ENCODE peak calls at places on chromosomes 7 and 10, in nine cellular contexts. Y is GM12865, J is thyroid gland, O is hepatocyte, M is left ventricle myocardium inferior, L is A549, I is endothelial cell of umbilical vein, R is cardiac muscle cell, C is neural progenitor cell. D is an unnamed sample.

GRCh38 chr7:13042605-13043236 is 355.3 kb downstream of the ARL4A start:
- DNase-seq in M (no peak), L (peak), R (no peak), J (no peak), O (peak), C (no peak), I (no peak), Y (no peak), D (no peak)

GRCh38 chr7:2614646-2615330 is 17.0 kb upstream of the TTYH3 start:
- DNase-seq in L (no peak), R (no peak), J (peak), Y (no peak), O (no peak), M (no peak), I (no peak), C (no peak), D (no peak)

GRCh38 chr10:1050145-1050544 is 1.2 kb upstream of the IDI1 start:
- DNase-seq in Y (peak), C (peak), M (no peak), J (no peak), I (peak), R (peak), L (no peak), O (peak), D (no peak)

GRCh38 chr7:148535227-148535626 is 55.3 kb upstream of the C7orf33 start:
- DNase-seq in I (no peak), C (no peak), O (peak), Y (peak), J (no peak), R (peak), L (no peak), M (no peak), D (no peak)

GRCh38 chr7:34751725-34752643 is 94.0 kb downstream of the NPSR1 start:
- DNase-seq in Y (no peak), R (no peak), L (no peak), I (no peak), M (no peak), C (no peak), J (no peak), O (no peak), D (no peak)

GRCh38 chr10:61397175-61397986 is 55.8 kb downstream of the TMEM26 start:
- DNase-seq in J (no peak), L (no peak), C (no peak), Y (no peak), O (no peak), M (no peak), I (peak), R (no peak), D (peak)

GRCh38 chr10:70130878-70131559 is 1.6 kb downstream of the AIFM2 start:
- DNase-seq in Y (no peak), M (no peak), J (peak), L (no peak), O (no peak), C (no peak), R (no peak), I (no peak), D (peak)

GRCh38 chr10:24603333-24603732 is 120.4 kb downstream of the ARHGAP21 start:
- DNase-seq in L (no peak), M (no peak), R (no peak), C (no peak), I (no peak), Y (no peak), O (no peak), J (no peak), D (no peak)

GRCh38 chr10:102715880-102716279 is 1.4 kb downstream of the SFXN2 start:
- DNase-seq in M (no peak), J (no peak), O (no peak), Y (no peak), L (no peak), C (no peak), I (no peak), R (no peak), D (no peak)

GRCh38 chr7:28354601-28355062 is 57.7 kb upstream of the CREB5 start:
- DNase-seq in J (no peak), O (no peak), I (peak), R (no peak), M (no peak), Y (no peak), C (peak), L (peak), D (peak)

GRCh38 chr10:70355234-70356021 is 27.0 kb downstream of the LRRC20 start:
- DNase-seq in C (peak), I (no peak), J (no peak), O (no peak), M (no peak), L (no peak), R (no peak), Y (peak), D (no peak)

GRCh38 chr10:3635697-3636096 is 149.3 kb downstream of the KLF6 start:
- DNase-seq in I (no peak), C (no peak), Y (no peak), J (no peak), R (no peak), M (no peak), L (no peak), O (peak), D (no peak)

GRCh38 chr10:17737021-17737965 is 14.7 kb upstream of the TMEM236 start:
- DNase-seq in I (peak), Y (peak), J (no peak), O (peak), R (peak), L (peak), C (peak), M (peak), D (no peak)
- TF ChIP-seq CTCF in I (peak), Y (peak), J (peak), O (peak), R (peak), L (peak), C (peak), M (peak), D (peak)

GRCh38 chr7:121085922-121086321 is 97.4 kb downstream of the CPED1 start:
- DNase-seq in Y (no peak), J (no peak), L (no peak), C (no peak), R (no peak), M (no peak), I (no peak), O (no peak), D (no peak)
- H3K4me3 ChIP-seq in Y (no peak), J (no peak), L (no peak), C (no peak), R (no peak), M (peak), I (no peak), O (no peak), D (no peak)

GRCh38 chr7:132319481-132319880 is 256.8 kb downstream of the PLXNA4 start:
- DNase-seq in R (no peak), O (no peak), Y (no peak), M (no peak), J (no peak), I (peak), L (no peak), C (no peak), D (no peak)

GRCh38 chr7:132317856-132318255 is 258.4 kb downstream of the PLXNA4 start:
- DNase-seq in J (no peak), C (no peak), I (no peak), R (no peak), Y (no peak), O (no peak), L (no peak), M (no peak), D (no peak)

GRCh38 chr7:132318338-132319318 is 257.6 kb downstream of the PLXNA4 start:
- DNase-seq in I (peak), C (peak), J (peak), L (peak), M (peak), O (peak), R (peak), Y (peak), D (peak)

GRCh38 chr7:132322981-132323380 is 253.3 kb downstream of the PLXNA4 start:
- DNase-seq in R (no peak), I (no peak), J (no peak), L (no peak), O (no peak), Y (no peak), C (no peak), M (no peak), D (no peak)

DNA sequence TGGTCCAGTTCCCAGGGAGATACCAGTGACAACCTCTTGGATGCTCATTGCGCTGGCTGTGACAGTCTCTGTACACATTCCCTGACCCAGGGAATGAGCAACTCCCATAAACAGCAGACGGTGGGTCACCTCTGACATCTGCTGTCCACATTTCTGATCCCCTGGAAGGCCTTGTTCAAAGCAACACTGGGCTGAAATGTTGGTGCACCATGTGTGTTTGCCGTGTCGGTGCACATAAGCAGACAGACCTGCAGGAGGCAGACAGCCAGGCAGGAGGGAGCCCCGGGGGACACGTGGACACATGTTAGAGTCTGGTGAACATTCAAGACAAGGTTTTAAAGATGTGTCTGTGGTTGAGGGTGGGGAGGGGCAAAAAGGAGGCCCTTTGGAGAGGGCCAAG is 254.9 kb downstream of the PLXNA4 start:
- DNase-seq in L (no peak), Y (no peak), M (no peak), R (peak), I (peak), C (peak), O (no peak), J (peak), D (no peak)
- TF ChIP-seq CTCF in L (no peak), Y (no peak), M (no peak), R (no peak), I (no peak), C (peak), O (peak), J (no peak), D (peak)

GRCh38 chr7:87899258-87899657 is 23.0 kb downstream of the DBF4 start:
- DNase-seq in L (no peak), I (no peak), M (no peak), R (no peak), O (no peak), J (no peak), Y (no peak), C (no peak), D (no peak)

DNA sequence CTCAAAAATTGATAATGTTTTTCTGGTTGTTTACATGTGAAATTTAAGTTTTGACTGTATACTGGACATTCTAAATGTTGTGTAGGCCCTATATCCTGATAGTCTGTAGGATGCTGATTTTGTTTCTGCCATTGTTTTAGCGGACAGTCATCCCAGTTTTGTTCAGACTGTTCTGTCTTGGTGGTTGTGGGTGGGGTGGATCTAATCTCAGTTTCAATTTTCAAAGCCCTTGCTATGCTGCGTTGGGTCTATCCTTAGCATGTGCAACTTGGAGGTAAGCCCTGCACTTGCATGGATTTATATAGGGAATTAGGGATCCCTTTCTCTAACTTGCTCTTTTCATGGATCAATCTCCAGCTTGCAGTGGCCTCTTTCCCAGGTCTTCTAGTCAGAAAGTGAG is 19.1 kb downstream of the DBF4 start:
- DNase-seq in R (no peak), J (no peak), L (no peak), M (no peak), I (no peak), O (no peak), C (no peak), Y (no peak), D (no peak)
- H3K4me3 ChIP-seq in R (no peak), J (no peak), L (no peak), M (no peak), I (no peak), O (no peak), C (no peak), Y (no peak), D (no peak)

DNA sequence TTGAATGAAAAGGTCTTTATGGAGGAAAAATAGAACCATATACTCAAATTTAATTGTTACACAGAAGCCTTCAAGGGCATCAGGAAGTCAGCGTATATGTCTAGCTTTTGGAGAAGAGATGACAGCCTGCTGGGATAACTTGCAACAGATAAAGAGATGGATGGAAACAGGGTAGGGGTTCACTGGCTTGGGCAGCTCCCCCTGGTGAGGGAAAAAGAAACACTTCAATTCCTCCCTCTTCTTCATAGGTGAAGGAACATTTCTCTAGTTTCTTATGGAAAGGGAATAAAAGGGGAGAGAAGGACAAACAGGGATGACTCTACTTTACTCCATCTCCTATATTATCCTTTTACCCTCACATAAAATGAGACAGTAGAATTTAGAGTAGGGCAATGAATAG is 635.7 kb downstream of the PHTF2 start:
- DNase-seq in M (no peak), R (no peak), O (no peak), Y (no peak), L (no peak), J (no peak), I (no peak), C (peak), D (no peak)
- TF ChIP-seq CTCF in M (peak), R (no peak), O (no peak), Y (no peak), L (no peak), J (no peak), I (peak), C (peak), D (no peak)

GRCh38 chr7:130793855-130794618 is 60.0 kb upstream of the KLF14 start:
- DNase-seq in Y (no peak), C (no peak), M (no peak), O (no peak), R (no peak), L (no peak), J (no peak), I (peak), D (peak)
- H3K4me3 ChIP-seq in Y (no peak), C (no peak), M (no peak), O (no peak), R (no peak), L (peak), J (no peak), I (no peak), D (peak)

GRCh38 chr7:100428967-100429636 is 529 bp upstream of the MEPCE start:
- DNase-seq in L (peak), J (peak), R (peak), M (peak), I (peak), C (peak), Y (peak), O (peak), D (peak)
- TF ChIP-seq CTCF in L (no peak), J (peak), R (no peak), M (peak), I (no peak), C (no peak), Y (no peak), O (no peak), D (no peak)

D was measured in AG09309.